ENCODE peak calls at places on chromosomes 13 and 19, in ten cellular contexts. S, P, J, I, D, C, T, E, H and R are unnamed samples.

GRCh38 chr19:36771275-36772231 is 1.1 kb downstream of the ZNF850 start:
- DNase-seq in S (peak), J (peak), I (peak), T (peak), C (peak), E (peak), P (peak), D (no peak), H (peak), R (peak)

GRCh38 chr13:113625965-113626661 is 31.9 kb downstream of the ATP4B start:
- DNase-seq in T (no peak), E (no peak), P (peak), C (no peak), J (no peak), D (peak), S (no peak), H (no peak), I (peak), R (no peak)

GRCh38 chr19:12779162-12779993 is 4.0 kb upstream of the HOOK2 start:
- DNase-seq in I (peak), C (no peak), H (no peak), E (peak), D (no peak), T (peak), P (no peak), J (peak), S (peak), R (no peak)

GRCh38 chr13:26558912-26559485 is 1.5 kb downstream of the WASF3 start:
- DNase-seq in E (no peak), I (no peak), T (no peak), H (no peak), P (no peak), J (no peak), D (no peak), S (no peak), C (no peak), R (no peak)

GRCh38 chr19:57587529-57587928 is 3.6 kb downstream of the ZIK1 start:
- DNase-seq in D (no peak), J (no peak), S (no peak), I (peak), T (no peak), E (no peak), H (no peak), P (peak), C (no peak), R (no peak)

GRCh38 chr13:79749985-79750551 is 269.1 kb downstream of the NDFIP2 start:
- DNase-seq in P (peak), H (no peak), C (no peak), T (peak), I (peak), J (no peak), E (no peak), D (no peak), S (peak), R (no peak)

GRCh38 chr19:11435833-11436313 is 438 bp downstream of the PRKCSH start:
- DNase-seq in S (no peak), T (no peak), I (peak), P (no peak), E (peak), H (no peak), J (peak), D (no peak), C (no peak), R (peak)

GRCh38 chr19:52748336-52748950 is 13.6 kb upstream of the ZNF611 start:
- DNase-seq in C (no peak), D (no peak), I (peak), E (peak), S (peak), T (peak), P (no peak), H (no peak), J (no peak), R (no peak)

GRCh38 chr19:40466219-40467006 is at the start of gene SPTBN4:
- DNase-seq in C (no peak), P (no peak), H (peak), J (peak), I (no peak), T (no peak), E (no peak), S (peak), D (peak), R (no peak)

GRCh38 chr13:20475927-20476691 is 49.5 kb downstream of the CRYL1 start:
- DNase-seq in E (peak), P (no peak), I (no peak), S (no peak), C (no peak), J (no peak), H (peak), T (no peak), D (no peak), R (peak)

GRCh38 chr19:46896076-46896794 is 35.4 kb downstream of the ARHGAP35 start:
- DNase-seq in J (no peak), P (no peak), H (no peak), I (no peak), E (no peak), D (no peak), S (no peak), C (no peak), T (no peak), R (no peak)

GRCh38 chr13:38543561-38543960 is 143.3 kb upstream of the FREM2 start:
- DNase-seq in T (no peak), I (no peak), J (no peak), H (no peak), C (no peak), D (no peak), E (no peak), P (no peak), S (no peak), R (no peak)

GRCh38 chr19:45883881-45884681 is 1.9 kb downstream of the IRF2BP1 start:
- DNase-seq in H (no peak), T (no peak), S (no peak), D (no peak), C (no peak), I (no peak), J (peak), E (no peak), P (no peak), R (no peak)

GRCh38 chr13:114143806-114144605 is 11.6 kb upstream of the RASA3 start:
- DNase-seq in P (no peak), C (no peak), J (peak), H (peak), I (no peak), S (no peak), E (peak), T (no peak), D (no peak), R (peak)

GRCh38 chr13:74562381-74562780 is 428.2 kb upstream of the KLF12 start:
- DNase-seq in D (no peak), J (no peak), P (peak), C (no peak), I (peak), T (no peak), H (no peak), S (no peak), E (no peak), R (no peak)

GRCh38 chr13:61664821-61665705 is 249.4 kb upstream of the PCDH20 start:
- DNase-seq in I (no peak), T (no peak), S (no peak), P (no peak), E (no peak), H (no peak), C (no peak), D (no peak), J (no peak), R (no peak)

GRCh38 chr19:13181747-13182388 is 31.7 kb downstream of the IER2 start:
- DNase-seq in I (peak), D (no peak), S (peak), J (peak), E (peak), H (peak), C (no peak), P (no peak), T (no peak), R (peak)

GRCh38 chr13:51003642-51004041 is 94.1 kb downstream of the RNASEH2B start:
- DNase-seq in D (no peak), E (no peak), I (no peak), T (no peak), P (no peak), J (no peak), C (no peak), H (no peak), S (no peak), R (no peak)

GRCh38 chr19:7101498-7102253 is 32.2 kb downstream of the ZNF557 start:
- DNase-seq in H (no peak), T (no peak), E (no peak), S (no peak), D (no peak), P (no peak), J (no peak), I (no peak), C (no peak), R (no peak)

GRCh38 chr13:80040219-80040976 is 300.5 kb downstream of the SPRY2 start:
- DNase-seq in D (no peak), C (no peak), E (no peak), T (peak), J (no peak), P (peak), S (no peak), I (peak), H (no peak), R (no peak)

GRCh38 chr13:72204291-72204690 is 337.3 kb upstream of the DACH1 start:
- DNase-seq in E (no peak), P (no peak), D (no peak), S (no peak), I (no peak), T (peak), H (no peak), J (no peak), C (no peak), R (no peak)

GRCh38 chr19:4386038-4386782 is 14.1 kb downstream of the SH3GL1 start:
- DNase-seq in S (no peak), I (peak), P (no peak), T (no peak), H (no peak), C (no peak), D (no peak), E (no peak), J (no peak), R (no peak)
- TF ChIP-seq CTCF in S (no peak), I (peak), P (no peak), T (no peak), H (no peak), C (no peak), D (no peak), E (no peak), J (no peak), R (no peak)

GRCh38 chr13:46962286-46962941 is 65.6 kb upstream of the HTR2A start:
- DNase-seq in C (no peak), S (no peak), J (no peak), I (peak), H (peak), D (no peak), T (no peak), E (peak), P (no peak), R (peak)
- TF ChIP-seq CTCF in C (peak), S (no peak), J (no peak), I (peak), H (peak), D (peak), T (peak), E (peak), P (peak), R (peak)

DNA sequence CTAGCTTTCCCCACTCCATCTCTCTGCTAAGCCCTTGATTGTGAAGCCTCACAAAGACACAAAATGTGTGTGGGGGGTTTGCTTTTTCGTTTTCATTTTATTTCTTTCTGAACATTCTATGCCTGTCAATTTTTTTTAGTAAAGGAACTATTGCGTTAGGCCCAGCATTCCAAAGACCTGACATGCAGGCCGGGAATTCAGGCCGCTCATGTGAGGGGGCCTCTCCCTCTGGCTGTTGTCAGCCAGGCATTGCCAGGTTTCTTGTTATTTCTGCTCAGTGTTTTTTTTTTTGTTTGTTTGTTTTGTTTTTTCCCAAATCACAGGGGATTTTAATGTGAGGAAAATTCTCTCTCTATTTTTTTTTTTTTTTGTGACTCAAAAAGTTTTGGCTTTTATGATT is 10.3 kb upstream of the MEDAG start:
- DNase-seq in T (peak), E (no peak), P (peak), I (peak), D (no peak), H (no peak), S (peak), J (no peak), C (no peak), R (no peak)
- TF ChIP-seq CTCF in T (no peak), E (no peak), P (no peak), I (no peak), D (no peak), H (no peak), S (no peak), J (no peak), C (no peak), R (no peak)

DNA sequence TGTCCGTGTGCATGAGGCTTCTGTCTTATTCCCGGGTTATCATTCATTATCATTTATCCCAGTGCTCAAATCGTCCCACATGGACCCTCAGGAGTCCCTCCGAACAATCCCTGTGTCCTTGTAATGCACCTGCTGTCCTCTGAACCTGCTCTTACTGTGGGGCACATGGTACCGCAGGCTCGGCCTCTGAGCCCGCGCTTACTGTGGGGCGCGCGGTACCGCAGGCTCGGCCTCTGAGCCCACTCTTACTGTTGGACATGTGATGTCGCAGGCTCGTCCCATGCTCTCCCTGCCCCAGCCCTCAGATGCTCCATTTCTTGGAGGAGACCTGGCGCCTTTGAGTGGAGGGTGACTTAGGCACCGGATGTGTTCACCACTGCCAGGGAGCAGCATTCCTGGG is 16.8 kb upstream of the ZNF554 start:
- DNase-seq in P (no peak), D (no peak), C (no peak), S (no peak), T (no peak), I (no peak), J (no peak), E (no peak), H (no peak), R (no peak)
- TF ChIP-seq CTCF in P (no peak), D (no peak), C (no peak), S (no peak), T (no peak), I (no peak), J (no peak), E (no peak), H (no peak), R (no peak)

GRCh38 chr19:51031220-51031879 is 3.5 kb downstream of the KLK12 start:
- DNase-seq in T (no peak), C (no peak), I (no peak), S (no peak), P (no peak), H (no peak), J (no peak), D (no peak), E (no peak), R (no peak)
- TF ChIP-seq CTCF in T (no peak), C (no peak), I (no peak), S (no peak), P (no peak), H (no peak), J (no peak), D (no peak), E (no peak), R (no peak)